ENCODE peak calls at places on chromosomes 3 and 15, in six cellular contexts. R, S, E, U, Q and X are unnamed samples. For H3K36me3, the result is how much of the 10 kb centered on the place peaks cover.

GRCh38 chr3:71442648-71443047 is 140.9 kb downstream of the FOXP1 start:
- DNase-seq in R (no peak), S (no peak), E (no peak), U (no peak), Q (no peak), X (no peak)

GRCh38 chr15:81285461-81285860 is 38.5 kb downstream of the STARD5 start:
- DNase-seq in R (no peak), S (no peak), E (no peak), U (no peak), Q (no peak), X (no peak)

GRCh38 chr15:70234256-70234965 is 136.7 kb upstream of the TLE3 start:
- DNase-seq in R (no peak), S (no peak), E (peak), U (no peak), Q (no peak), X (no peak)

GRCh38 chr3:73056365-73057150 is 4.9 kb upstream of the EBLN2 start:
- DNase-seq in R (no peak), S (no peak), E (no peak), U (no peak), Q (no peak), X (no peak)

GRCh38 chr3:34363871-34364270 is 565.4 kb downstream of the PDCD6IP start:
- DNase-seq in R (no peak), S (no peak), E (no peak), U (no peak), Q (no peak), X (no peak)

GRCh38 chr15:33282226-33283020 is 28.3 kb upstream of the RYR3 start:
- DNase-seq in R (no peak), S (no peak), E (no peak), U (no peak), Q (no peak), X (no peak)

GRCh38 chr15:62241135-62241770 is 76.2 kb upstream of the C2CD4B start:
- DNase-seq in R (no peak), S (peak), E (no peak), U (peak), Q (no peak), X (no peak)

GRCh38 chr3:123618076-123618703 is 33.3 kb upstream of the HACD2 start:
- DNase-seq in R (no peak), S (no peak), E (no peak), U (no peak), Q (no peak), X (no peak)

GRCh38 chr3:62149539-62149938 is 223.8 kb downstream of the FEZF2 start:
- DNase-seq in R (no peak), S (no peak), E (no peak), U (no peak), Q (no peak), X (no peak)

GRCh38 chr15:69035205-69035917 is 20.9 kb downstream of the NOX5 start:
- DNase-seq in R (peak), S (no peak), E (no peak), U (peak), Q (no peak), X (peak)

GRCh38 chr15:69952210-69952555 is 145.5 kb downstream of the TLE3 start:
- DNase-seq in R (no peak), S (no peak), E (no peak), U (no peak), Q (no peak), X (no peak)

GRCh38 chr15:76553564-76553963 is 217.0 kb downstream of the ISL2 start:
- DNase-seq in R (no peak), S (no peak), E (no peak), U (no peak), Q (no peak), X (no peak)

GRCh38 chr3:49668861-49669260 is 5.3 kb upstream of the APEH start:
- DNase-seq in R (no peak), S (no peak), E (no peak), U (no peak), Q (no peak), X (no peak)

GRCh38 chr15:24856397-24857093 is 98.2 kb upstream of the SNRPN start:
- DNase-seq in R (no peak), S (no peak), E (no peak), U (no peak), Q (no peak), X (peak)

GRCh38 chr3:98130421-98130820 is at the start of gene OR5H1:
- DNase-seq in R (no peak), S (no peak), E (no peak), U (no peak), Q (no peak), X (no peak)

GRCh38 chr3:139414608-139415224 is 25.3 kb upstream of the COPB2 start:
- DNase-seq in R (no peak), S (no peak), E (no peak), U (no peak), Q (no peak), X (no peak)

GRCh38 chr3:149813367-149814281 is 609 bp downstream of the RNF13 start:
- DNase-seq in R (peak), S (peak), E (peak), U (peak), Q (no peak), X (peak)

GRCh38 chr3:148319960-148320359 is 377.7 kb upstream of the AGTR1 start:
- DNase-seq in R (no peak), S (no peak), E (no peak), U (no peak), Q (no peak), X (no peak)

GRCh38 chr3:16388850-16389411 is 123.9 kb downstream of the OXNAD1 start:
- DNase-seq in R (no peak), S (no peak), E (no peak), U (no peak), Q (no peak), X (no peak)

GRCh38 chr3:4426782-4427344 is 40.2 kb downstream of the SUMF1 start:
- DNase-seq in R (no peak), S (peak), E (no peak), U (no peak), Q (no peak), X (no peak)

GRCh38 chr3:11197471-11197870 is 43.2 kb downstream of the HRH1 start:
- DNase-seq in R (no peak), S (no peak), E (no peak), U (no peak), Q (no peak), X (no peak)

DNA sequence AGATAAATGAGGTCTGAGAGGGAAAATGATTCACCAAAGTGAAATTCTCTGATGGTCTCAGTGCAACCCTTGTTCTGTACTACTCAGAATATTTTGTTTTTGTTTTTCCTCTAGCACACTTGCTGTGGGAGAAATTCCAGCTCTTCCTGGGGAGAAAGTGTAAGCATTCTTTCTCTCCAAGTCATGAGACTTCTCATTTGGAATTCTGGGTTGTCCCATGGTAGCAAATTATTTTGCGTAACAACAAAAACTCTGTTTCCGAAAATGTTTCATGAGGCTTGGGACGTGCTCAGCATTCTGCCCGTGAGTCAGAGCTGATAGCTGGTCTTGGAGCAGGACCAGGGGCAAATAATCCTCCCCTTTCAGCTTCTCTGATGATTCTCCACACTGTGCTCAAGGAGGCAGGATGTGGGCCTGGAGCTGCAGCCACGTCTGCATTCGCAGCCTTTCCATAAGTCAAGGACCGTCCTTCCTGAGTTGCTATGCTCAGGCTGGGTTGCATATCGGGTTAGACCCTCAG is 70.3 kb downstream of the SENP2 start:
- DNase-seq in R (no peak), S (peak), E (peak), U (no peak), Q (peak), X (no peak)
- H3K36me3 ChIP-seq in R (under half), S (under half), E (under half), U (under half), Q (under half), X (under half)

GRCh38 chr3:157154563-157155333 is 5.2 kb downstream of the CCNL1 start:
- DNase-seq in R (no peak), S (no peak), E (no peak), U (no peak), Q (no peak), X (no peak)

GRCh38 chr3:157155591-157155990 is 4.4 kb downstream of the CCNL1 start:
- DNase-seq in R (no peak), S (no peak), E (no peak), U (no peak), Q (no peak), X (no peak)

GRCh38 chr3:157157836-157158235 is 2.1 kb downstream of the CCNL1 start:
- DNase-seq in R (no peak), S (no peak), E (no peak), U (no peak), Q (no peak), X (no peak)

GRCh38 chr3:157159037-157159761 is 748 bp downstream of the CCNL1 start:
- DNase-seq in R (peak), S (peak), E (peak), U (peak), Q (peak), X (peak)

DNA sequence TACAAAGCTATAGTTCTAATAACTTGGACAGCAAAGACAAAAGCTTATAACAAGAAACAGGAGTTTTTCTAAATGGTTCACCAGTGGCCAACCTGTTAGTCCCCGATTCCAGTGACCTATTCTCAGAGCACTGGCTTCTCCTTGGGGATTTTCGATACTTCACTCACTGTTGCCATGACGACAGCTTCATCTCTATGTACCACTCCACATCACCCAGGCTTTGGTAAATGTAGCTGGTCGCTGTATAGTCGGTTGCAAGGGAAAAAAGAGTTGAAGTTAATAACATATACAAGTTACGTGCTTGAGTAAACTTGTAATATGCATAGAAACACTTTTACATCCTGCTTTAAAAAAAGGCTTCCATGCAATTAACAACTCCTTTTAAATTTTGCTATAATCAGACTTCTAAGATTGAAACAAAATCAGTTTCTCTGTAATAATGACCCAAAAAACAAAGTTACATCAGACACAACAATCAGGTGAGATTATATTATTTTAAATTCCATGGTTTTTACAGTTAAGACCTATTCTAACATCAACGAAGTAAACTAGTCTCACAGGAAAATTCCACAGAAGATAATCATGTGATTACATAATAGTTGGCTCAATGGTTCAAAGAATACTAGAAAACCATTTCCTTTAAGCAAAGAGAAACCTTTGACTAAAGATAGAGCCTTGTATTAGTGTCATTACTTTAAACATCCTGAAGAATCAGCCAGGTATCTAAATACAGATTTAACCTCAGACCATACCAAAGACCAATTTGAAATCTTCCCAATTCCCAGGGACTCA is 2.9 kb downstream of the CCNL1 start:
- DNase-seq in R (no peak), S (no peak), E (no peak), U (no peak), Q (no peak), X (no peak)
- H3K36me3 ChIP-seq in R (under half), S (under half), E (under half), U (under half), Q (half or more), X (under half)

GRCh38 chr15:39946862-39947261 is 12.9 kb downstream of the EIF2AK4 start:
- DNase-seq in R (no peak), S (no peak), E (no peak), U (no peak), Q (no peak), X (no peak)
- H3K36me3 ChIP-seq in R (under half), S (under half), E (under half), U (under half), Q (half or more), X (under half)

GRCh38 chr3:52480768-52481715 is 14.1 kb upstream of the STAB1 start:
- DNase-seq in R (no peak), S (no peak), E (no peak), U (no peak), Q (no peak), X (no peak)
- H3K36me3 ChIP-seq in R (under half), S (under half), E (half or more), U (under half), Q (half or more), X (under half)

DNA sequence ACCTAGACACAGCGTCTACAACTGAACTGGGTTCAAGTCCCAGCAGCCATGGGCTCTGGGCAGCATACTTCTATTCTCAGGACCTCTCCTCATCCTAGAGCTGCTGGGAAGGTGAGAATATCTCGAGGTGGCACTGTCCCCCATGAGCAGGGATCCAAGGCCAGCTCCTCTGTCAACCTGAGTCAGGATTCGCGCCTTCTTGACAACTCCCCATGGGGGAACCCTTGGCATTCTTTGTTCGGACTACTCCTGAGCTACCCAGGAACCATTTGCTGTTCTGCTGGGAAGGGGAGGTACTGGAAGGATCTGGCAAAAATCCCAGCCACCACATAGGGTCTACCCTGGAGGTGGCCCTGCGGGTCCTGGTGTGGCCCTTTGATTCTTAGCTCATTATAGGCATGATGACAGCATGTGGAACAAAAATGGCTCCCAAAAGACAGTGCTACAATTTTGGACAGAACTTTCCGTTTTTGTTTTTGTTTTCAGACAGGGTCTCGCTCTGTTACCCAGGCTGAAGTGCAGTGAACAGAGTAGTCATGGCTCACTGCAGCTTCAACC is 22.3 kb downstream of the PLXNB1 start:
- DNase-seq in R (no peak), S (peak), E (peak), U (no peak), Q (no peak), X (peak)
- H3K36me3 ChIP-seq in R (under half), S (under half), E (half or more), U (under half), Q (under half), X (under half)